ENCODE peak calls at places on chromosomes 16 and 17, in four cellular contexts. E is HepG2, Y is K562, R is HCT116. C is an unnamed sample. For H3K9me3 and H3K36me3, the result is how much of the 10 kb centered on the place peaks cover.

GRCh38 chr17:68771867-68772515 is 170.8 kb upstream of the FAM20A start:
- DNase-seq in R (peak), E (peak), Y (peak), C (no peak)

GRCh38 chr16:21274172-21274726 is 3.8 kb downstream of the CRYM start:
- DNase-seq in Y (no peak), R (no peak), E (no peak), C (no peak)

GRCh38 chr17:8253801-8254200 is 4.7 kb downstream of the PFAS start:
- DNase-seq in Y (no peak), E (no peak), R (peak), C (no peak)

GRCh38 chr16:79587897-79588296 is 12.6 kb downstream of the MAF start:
- DNase-seq in R (no peak), Y (no peak), E (no peak), C (no peak)

GRCh38 chr17:2566056-2566455 is 27.4 kb upstream of the PAFAH1B1 start:
- DNase-seq in Y (no peak), R (no peak), E (no peak), C (no peak)

GRCh38 chr16:57562066-57562465 is 19.6 kb downstream of the ADGRG5 start:
- DNase-seq in Y (no peak), R (no peak), E (no peak), C (no peak)

GRCh38 chr17:48488548-48489106 is 42.2 kb downstream of the HOXB1 start:
- DNase-seq in R (no peak), E (no peak), Y (peak), C (no peak)

GRCh38 chr17:4442582-4442981 is 8.8 kb downstream of the SPNS3 start:
- DNase-seq in Y (no peak), R (no peak), E (no peak), C (no peak)

GRCh38 chr17:17060001-17060929 is 18.0 kb downstream of the MPRIP start:
- DNase-seq in R (no peak), E (no peak), Y (no peak), C (no peak)

GRCh38 chr17:73282629-73283028 is 20.9 kb upstream of the CPSF4L start:
- DNase-seq in Y (no peak), R (no peak), E (no peak), C (no peak)

DNA sequence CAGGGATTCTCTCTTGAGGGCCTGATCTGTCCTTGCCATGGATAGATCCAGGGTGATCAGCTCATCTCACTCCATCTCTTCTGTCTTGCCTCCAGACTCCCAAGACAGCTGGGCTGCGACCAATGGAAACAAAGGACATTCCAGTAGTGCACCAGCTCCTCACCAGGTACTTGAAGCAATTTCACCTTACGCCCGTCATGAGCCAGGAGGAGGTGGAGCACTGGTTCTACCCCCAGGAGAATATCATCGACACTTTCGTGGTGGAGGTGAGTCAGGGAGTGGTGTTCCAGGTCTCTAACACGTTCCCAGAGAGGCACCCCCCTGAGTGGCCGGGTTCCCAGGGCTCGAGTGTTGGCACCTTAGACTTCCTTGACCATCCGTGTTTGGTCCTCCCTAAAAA is 29.5 kb downstream of the PLCD3 start:
- DNase-seq in R (no peak), Y (no peak), E (no peak), C (no peak)
- H3K9me3 ChIP-seq in R (under half), Y (under half), E (under half), C (under half)

GRCh38 chr17:5629133-5629532 is 44.8 kb upstream of the NLRP1 start:
- DNase-seq in E (no peak), Y (no peak), R (no peak), C (no peak)
- TF ChIP-seq TCF7L2 in E (no peak), Y (no peak), R (no peak), C (no peak)

DNA sequence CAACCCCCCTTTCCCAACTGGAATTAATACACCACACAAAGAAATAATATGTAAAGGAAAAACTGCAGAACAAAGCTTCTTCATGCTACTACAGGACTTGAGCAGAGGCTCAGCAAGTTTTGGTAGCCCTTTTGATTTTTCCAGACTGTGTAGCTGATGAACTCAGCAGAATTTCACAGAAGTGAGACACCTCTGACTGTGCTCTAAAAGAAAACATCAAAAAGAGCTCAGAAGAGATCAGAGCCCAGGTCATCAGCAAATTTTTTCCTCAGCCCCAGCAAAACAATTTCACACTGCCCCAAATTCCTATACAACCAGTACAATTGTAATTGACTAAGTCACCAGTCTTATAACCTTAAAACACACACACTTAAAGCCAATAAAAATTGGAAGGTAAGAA is 38.0 kb downstream of the TTC19 start:
- DNase-seq in E (no peak), Y (no peak), R (no peak), C (no peak)
- H3K36me3 ChIP-seq in E (under half), Y (half or more), R (under half), C (under half)

DNA sequence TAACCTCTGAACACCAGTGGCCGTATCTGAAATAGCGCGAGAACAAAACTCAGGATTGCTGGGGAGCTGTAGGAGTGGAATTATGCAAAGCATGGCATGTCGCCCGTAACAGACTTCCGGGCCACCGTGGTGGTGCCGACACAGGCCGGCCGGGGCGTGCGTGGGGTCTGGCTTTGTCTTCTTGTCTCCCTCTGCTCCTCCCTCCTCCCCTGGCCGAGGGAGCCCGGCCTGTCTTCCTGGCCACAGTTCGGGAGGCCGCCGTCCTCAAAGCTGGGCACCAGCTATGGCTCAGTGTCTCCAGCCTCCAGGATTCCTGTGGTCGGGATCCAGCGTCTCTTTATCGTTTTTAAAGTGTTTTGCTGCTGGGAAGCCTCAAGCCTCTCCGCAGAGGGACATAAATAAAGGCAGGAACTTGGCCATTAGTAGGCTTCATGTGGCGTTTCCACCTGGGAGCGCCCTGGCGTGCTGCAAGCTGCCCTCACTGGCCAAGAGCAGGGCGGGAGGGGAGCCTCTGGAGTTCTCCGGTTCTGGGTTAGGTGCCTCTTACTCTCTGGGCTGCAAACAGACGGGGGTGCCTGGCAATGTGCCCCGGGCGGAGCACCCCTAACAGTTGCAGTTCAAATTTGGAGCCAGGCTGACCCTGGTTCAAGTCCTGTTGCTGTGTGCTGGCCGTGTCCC is 22.0 kb upstream of the NPTX1 start:
- DNase-seq in R (no peak), E (peak), Y (no peak), C (no peak)
- H3K9me3 ChIP-seq in R (under half), E (under half), Y (under half), C (under half)

GRCh38 chr17:29390856-29391631 is 881 bp downstream of the TAOK1 start:
- DNase-seq in E (peak), Y (peak), R (no peak), C (no peak)
- TF ChIP-seq TCF7L2 in E (no peak), Y (no peak), R (no peak), C (no peak)